ENCODE peak calls at places on chromosomes 1 and 21, in four cellular contexts. G is mesendoderm, U is heart right ventricle, L is endodermal cell. F is an unnamed sample.

GRCh38 chr1:201145132-201145531 is 9.1 kb downstream of the TMEM9 start:
- DNase-seq in G (no peak), U (no peak), L (no peak), F (no peak)

GRCh38 chr1:152348447-152348846 is 11.4 kb downstream of the FLG2 start:
- DNase-seq in G (no peak), U (no peak), L (no peak), F (no peak)

GRCh38 chr1:240149488-240150094 is 57.9 kb downstream of the FMN2 start:
- DNase-seq in G (peak; percentile 39), U (no peak), L (no peak), F (peak; percentile 25)

GRCh38 chr1:172647110-172647564 is 11.8 kb upstream of the FASLG start:
- DNase-seq in G (no peak), U (no peak), L (no peak), F (no peak)

GRCh38 chr1:1677718-1678580 is 14.6 kb downstream of the SLC35E2B start:
- DNase-seq in G (no peak), U (peak; percentile 55), L (no peak), F (peak; percentile 58)

GRCh38 chr1:212858055-212858460 is at the start of gene FLVCR1:
- DNase-seq in G (peak; percentile 98), U (peak; percentile 97), L (peak; percentile 99), F (peak; percentile 97)

GRCh38 chr21:45267390-45267760 is 20.3 kb downstream of the POFUT2 start:
- DNase-seq in G (no peak), U (no peak), L (peak; percentile 29), F (no peak)

GRCh38 chr21:17466166-17466565 is 46.7 kb upstream of the CXADR start:
- DNase-seq in G (peak; percentile 31), U (no peak), L (no peak), F (no peak)

GRCh38 chr1:204307334-204307883 is 52.3 kb downstream of the PLEKHA6 start:
- DNase-seq in G (peak; percentile 68), U (no peak), L (peak; percentile 85), F (peak; percentile 74)

GRCh38 chr1:204337583-204337982 is 22.1 kb downstream of the PLEKHA6 start:
- DNase-seq in G (no peak), U (no peak), L (no peak), F (no peak)

GRCh38 chr1:228900099-228900965 is 165.1 kb downstream of the RHOU start:
- DNase-seq in G (peak; percentile 42), U (no peak), L (no peak), F (peak; percentile 49)

GRCh38 chr1:64909021-64909420 is 57.3 kb downstream of the JAK1 start:
- DNase-seq in G (no peak), U (no peak), L (no peak), F (no peak)

GRCh38 chr1:205481629-205482071 is 22.8 kb upstream of the CDK18 start:
- DNase-seq in G (no peak), U (no peak), L (no peak), F (peak; percentile 62)
- H3K27me3 ChIP-seq in G (no peaks in the 10 kb centered on the region), U (no peaks in the 10 kb centered on the region), L (no peaks in the 10 kb centered on the region), F (peaks cover 8% of the 10 kb centered on the region)

GRCh38 chr1:24392604-24392946 is 21.0 kb downstream of the STPG1 start:
- DNase-seq in G (no peak), U (no peak), L (no peak), F (no peak)
- H3K4me3 ChIP-seq in G (no peak overlapping the region), U (no peak overlapping the region), L (no peak overlapping the region), F (no peak overlapping the region)

GRCh38 chr21:32370971-32371766 is 21.6 kb downstream of the URB1 start:
- DNase-seq in G (no peak), U (no peak), L (no peak), F (no peak)
- H3K36me3 ChIP-seq in G (peaks cover 27% of the 10 kb centered on the region), U (no peaks in the 10 kb centered on the region), L (peaks cover 87% of the 10 kb centered on the region), F (peaks cover 20% of the 10 kb centered on the region)

GRCh38 chr1:47726496-47726855 is 270.7 kb downstream of the TRABD2B start:
- DNase-seq in G (no peak), U (no peak), L (peak; percentile 8), F (no peak)
- H3K27me3 ChIP-seq in G (peaks cover 9% of the 10 kb centered on the region), U (peaks cover 5% of the 10 kb centered on the region), L (peaks cover 76% of the 10 kb centered on the region), F (peaks cover 42% of the 10 kb centered on the region)

GRCh38 chr1:19476440-19477190 is 8.7 kb downstream of the CAPZB start:
- DNase-seq in G (no peak), U (peak; percentile 36), L (no peak), F (no peak)
- H3K4me3 ChIP-seq in G (no peak overlapping the region), U (peak overlapping the region; percentile 1), L (no peak overlapping the region), F (no peak overlapping the region)

GRCh38 chr1:53964109-53964508 is 18.0 kb downstream of the LRRC42 start:
- DNase-seq in G (peak; percentile 61), U (no peak), L (peak; percentile 74), F (peak; percentile 52)
- H3K36me3 ChIP-seq in G (no peaks in the 10 kb centered on the region), U (no peaks in the 10 kb centered on the region), L (peaks cover 74% of the 10 kb centered on the region), F (peaks cover 18% of the 10 kb centered on the region)

GRCh38 chr1:159942700-159943640 is 2.4 kb downstream of the IGSF9 start:
- DNase-seq in G (no peak), U (no peak), L (peak; percentile 29), F (peak; percentile 29)
- H3K27me3 ChIP-seq in G (no peaks in the 10 kb centered on the region), U (no peaks in the 10 kb centered on the region), L (peaks cover 23% of the 10 kb centered on the region), F (peaks cover 10% of the 10 kb centered on the region)

GRCh38 chr1:154329551-154330131 is 4.3 kb downstream of the ATP8B2 start:
- DNase-seq in G (peak; percentile 77), U (no peak), L (peak; percentile 59), F (peak; percentile 43)

GRCh38 chr1:154328318-154329151 is 3.2 kb downstream of the ATP8B2 start:
- DNase-seq in G (peak; percentile 74), U (peak; percentile 83), L (peak; percentile 87), F (peak; percentile 94)

GRCh38 chr1:154327466-154328317 is 2.4 kb downstream of the ATP8B2 start:
- DNase-seq in G (peak; percentile 8), U (no peak), L (peak; percentile 59), F (peak; percentile 41)

GRCh38 chr1:154330669-154331068 is 5.3 kb downstream of the ATP8B2 start:
- DNase-seq in G (no peak), U (no peak), L (no peak), F (no peak)

DNA sequence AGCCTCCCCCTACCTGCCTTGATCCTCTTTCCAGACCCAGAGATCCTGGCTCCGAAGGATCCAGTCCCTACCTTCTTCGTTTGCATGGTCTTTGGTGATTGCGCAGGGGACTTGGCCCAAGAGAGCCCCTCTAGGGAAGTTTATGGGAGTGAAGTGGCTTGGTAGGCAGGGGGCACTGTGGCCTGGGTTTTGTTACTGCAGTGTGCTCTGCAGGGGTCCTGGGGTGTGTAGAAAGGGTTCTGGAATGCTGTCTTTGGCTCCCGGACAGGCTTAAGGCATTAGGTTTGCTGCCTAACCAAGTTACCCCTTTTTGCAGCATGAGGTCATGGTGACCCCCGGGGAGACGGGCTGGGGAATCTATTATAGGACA is 3.8 kb downstream of the ATP8B2 start:
- DNase-seq in G (peak; percentile 94), U (no peak), L (peak; percentile 90), F (peak; percentile 85)
- H3K4me3 ChIP-seq in G (no peak overlapping the region), U (peak overlapping the region; percentile 56), L (peak overlapping the region; percentile 66), F (peak overlapping the region; percentile 46)

GRCh38 chr1:114473796-114474195 is 37.2 kb downstream of the TRIM33 start:
- DNase-seq in G (no peak), U (no peak), L (no peak), F (no peak)

GRCh38 chr1:114482585-114482984 is 28.4 kb downstream of the TRIM33 start:
- DNase-seq in G (peak; percentile 64), U (no peak), L (no peak), F (no peak)

GRCh38 chr1:114479134-114479533 is 31.9 kb downstream of the TRIM33 start:
- DNase-seq in G (no peak), U (no peak), L (no peak), F (no peak)
- H3K36me3 ChIP-seq in G (no peaks in the 10 kb centered on the region), U (no peaks in the 10 kb centered on the region), L (peaks cover 3% of the 10 kb centered on the region), F (no peaks in the 10 kb centered on the region)

DNA sequence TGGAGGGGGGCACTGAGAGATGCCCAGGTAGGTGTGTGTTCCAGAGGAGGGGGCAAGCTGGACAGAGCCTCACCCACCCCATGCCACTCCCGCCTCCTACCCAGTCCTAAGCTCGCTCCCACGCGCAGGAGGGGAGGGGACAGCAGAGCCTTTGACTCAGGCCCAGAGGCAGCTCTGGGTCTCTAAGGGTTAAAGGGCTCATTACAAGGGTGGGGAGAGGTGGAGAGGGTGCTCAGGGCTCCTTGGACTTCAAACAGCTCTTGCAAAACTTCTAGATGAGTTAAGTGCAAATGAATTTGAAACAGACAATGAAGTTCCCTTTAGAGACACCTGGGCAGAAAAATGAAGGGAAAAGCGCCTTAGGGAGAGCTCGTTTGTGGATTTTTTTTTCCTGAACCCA is 104.2 kb upstream of the CASZ1 start:
- DNase-seq in G (peak; percentile 77), U (no peak), L (peak; percentile 71), F (peak; percentile 74)
- H3K27me3 ChIP-seq in G (no peaks in the 10 kb centered on the region), U (no peaks in the 10 kb centered on the region), L (no peaks in the 10 kb centered on the region), F (peaks cover 4% of the 10 kb centered on the region)